ENCODE peak calls at places on chromosomes 5 and 9, in seven cellular contexts. H is lower leg skin, W is adrenal gland, L is heart left ventricle, G is A549, Q is IMR-90, B is ovary. J is an unnamed sample.

GRCh38 chr5:1298723-1299510 is 4.0 kb upstream of the TERT start:
- DNase-seq in B (peak), L (no peak), Q (no peak), H (no peak), G (no peak), W (no peak), J (no peak)

GRCh38 chr5:161432798-161433197 is 113.7 kb downstream of the GABRB2 start:
- DNase-seq in W (no peak), G (no peak), B (no peak), L (no peak), H (no peak), Q (no peak), J (no peak)

GRCh38 chr9:99433555-99433954 is 211.5 kb downstream of the SEC61B start:
- DNase-seq in W (peak), L (no peak), H (peak), G (peak), B (no peak), Q (peak), J (peak)

GRCh38 chr9:23581936-23582335 is 244.1 kb downstream of the ELAVL2 start:
- DNase-seq in G (no peak), W (no peak), L (no peak), Q (no peak), H (no peak), B (no peak), J (no peak)

GRCh38 chr5:171961117-171961516 is 45.3 kb downstream of the FBXW11 start:
- DNase-seq in H (peak), G (no peak), W (peak), L (no peak), B (no peak), Q (no peak), J (peak)

GRCh38 chr5:59115345-59115744 is 532.5 kb downstream of the RAB3C start:
- DNase-seq in W (no peak), L (no peak), B (no peak), G (no peak), H (no peak), Q (peak), J (no peak)

GRCh38 chr5:43037929-43038510 is 2.1 kb downstream of the ANXA2R start:
- DNase-seq in H (no peak), W (no peak), L (no peak), G (no peak), B (no peak), Q (peak), J (peak)

GRCh38 chr5:164475339-164475977 is 970.0 kb downstream of the MAT2B start:
- DNase-seq in Q (peak), H (no peak), G (no peak), W (no peak), B (no peak), L (no peak), J (peak)

GRCh38 chr9:88682431-88682831 is 147.5 kb downstream of the NXNL2 start:
- DNase-seq in Q (no peak), H (no peak), W (no peak), G (no peak), L (no peak), B (no peak), J (no peak)

GRCh38 chr9:86807577-86807976 is 139.7 kb downstream of the GAS1 start:
- DNase-seq in Q (no peak), G (no peak), H (no peak), B (peak), W (peak), L (no peak), J (no peak)

GRCh38 chr5:141419074-141419880 is 1.6 kb upstream of the PCDHGA11 start:
- DNase-seq in B (no peak), L (no peak), W (no peak), Q (no peak), H (no peak), G (no peak), J (no peak)

GRCh38 chr5:134493461-134494055 is 31.9 kb upstream of the JADE2 start:
- DNase-seq in Q (no peak), H (no peak), G (no peak), L (no peak), W (no peak), B (no peak), J (no peak)

GRCh38 chr5:106152569-106152968 is 1518.2 kb downstream of the EFNA5 start:
- DNase-seq in G (no peak), B (no peak), H (no peak), L (no peak), W (no peak), Q (no peak), J (no peak)

GRCh38 chr9:95809686-95810085 is 65.8 kb upstream of the ERCC6L2 start:
- DNase-seq in L (no peak), H (no peak), G (no peak), Q (no peak), B (no peak), W (no peak), J (no peak)

GRCh38 chr9:133239533-133240090 is 30.6 kb upstream of the OBP2B start:
- DNase-seq in L (no peak), B (no peak), H (no peak), W (no peak), Q (no peak), G (no peak), J (no peak)

GRCh38 chr9:133237271-133237731 is 28.3 kb upstream of the OBP2B start:
- DNase-seq in Q (no peak), H (no peak), G (no peak), W (no peak), B (peak), L (no peak), J (no peak)

GRCh38 chr9:133236291-133237071 is 27.4 kb upstream of the OBP2B start:
- DNase-seq in G (no peak), H (no peak), B (peak), Q (no peak), L (no peak), W (no peak), J (no peak)

GRCh38 chr9:133238851-133239532 is 29.9 kb upstream of the OBP2B start:
- DNase-seq in G (peak), W (peak), Q (peak), H (no peak), B (peak), L (peak), J (peak)

DNA sequence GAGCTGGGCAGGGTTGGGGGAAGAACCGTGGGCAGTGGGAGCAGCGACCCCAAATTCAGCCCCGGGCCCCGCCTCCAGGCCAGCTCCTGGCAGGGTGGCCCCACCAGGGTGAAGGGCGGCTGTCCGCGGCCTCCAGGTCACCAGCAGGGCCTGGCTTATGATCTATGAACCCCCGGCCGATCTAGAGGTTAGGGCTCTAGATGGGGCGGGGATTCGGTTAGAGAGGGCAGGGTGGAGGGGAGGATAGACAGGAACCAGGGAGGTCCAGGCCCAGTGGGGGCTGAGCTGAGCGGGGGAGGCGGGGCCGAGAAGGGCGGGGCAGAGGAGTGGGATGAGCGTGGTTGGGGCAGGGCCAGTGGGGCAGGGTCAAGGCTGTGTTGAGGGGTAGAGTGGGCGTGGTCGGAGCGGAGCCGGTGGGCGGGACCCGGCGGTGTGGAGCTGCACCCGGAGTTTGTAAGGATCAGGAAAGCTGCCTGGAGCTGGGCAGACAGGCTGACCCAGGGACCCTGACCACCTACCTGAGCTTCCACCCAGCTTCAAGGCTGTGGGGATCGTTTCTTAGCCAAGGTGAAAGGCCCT is 29.3 kb upstream of the OBP2B start:
- DNase-seq in Q (no peak), W (peak), L (peak), B (peak), H (peak), G (peak), J (peak)
- TF ChIP-seq POLR2A in Q (no peak), W (no peak), L (no peak), B (peak), H (no peak), G (peak), J (no peak)

GRCh38 chr9:90801507-90802289 is at the start of gene SYK:
- DNase-seq in B (no peak), W (peak), H (no peak), L (peak), G (no peak), Q (no peak), J (peak)
- TF ChIP-seq POLR2A in B (no peak), W (no peak), H (no peak), L (no peak), G (no peak), Q (no peak), J (peak)

DNA sequence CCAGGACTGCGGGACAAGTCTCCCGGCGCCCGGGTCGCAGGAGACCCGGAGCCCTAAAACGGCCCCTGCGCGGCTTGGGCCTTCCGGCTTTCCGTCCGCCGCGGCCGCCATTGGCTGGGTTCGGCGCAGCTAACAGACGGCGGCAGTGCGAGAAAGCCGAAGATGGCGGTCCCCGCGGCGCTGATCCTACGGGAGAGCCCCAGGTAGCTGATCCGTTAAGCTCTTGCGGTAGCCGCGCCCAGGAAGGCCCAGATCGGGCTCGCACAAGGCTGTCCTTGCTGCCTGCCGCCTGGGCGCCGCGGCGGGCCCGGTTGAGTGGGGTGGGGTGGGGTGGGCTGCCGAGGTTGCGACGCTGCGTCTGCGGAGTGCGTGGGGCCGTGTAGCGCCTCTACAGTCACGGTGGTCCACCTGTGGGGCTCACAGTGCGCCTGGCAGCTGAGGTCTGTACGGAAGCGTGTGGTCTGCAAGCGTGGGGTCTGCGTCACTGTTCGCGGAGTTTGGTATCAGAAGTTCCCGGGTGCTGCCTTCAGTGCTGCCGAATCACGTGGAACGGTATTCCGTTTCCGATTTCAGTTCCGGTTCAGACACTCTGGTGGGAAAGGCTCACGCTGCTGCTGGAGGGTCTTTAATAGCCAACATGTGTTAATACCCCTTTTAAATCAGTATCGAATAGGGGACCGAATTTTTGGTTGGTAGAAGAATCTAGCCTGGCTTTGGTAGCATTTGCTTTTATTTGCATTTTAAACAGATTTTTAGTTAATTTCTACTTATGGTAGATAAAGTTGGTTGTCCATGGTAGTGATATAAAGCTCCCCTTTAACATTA is at the start of gene COMMD10:
- DNase-seq in W (peak), Q (peak), H (peak), G (peak), B (peak), L (peak), J (peak)
- TF ChIP-seq POLR2A in W (peak), Q (peak), H (no peak), G (peak), B (peak), L (peak), J (peak)

GRCh38 chr5:57774439-57774838 is 291.8 kb upstream of the ACTBL2 start:
- DNase-seq in Q (peak), B (no peak), H (no peak), G (no peak), W (no peak), L (no peak), J (no peak)

GRCh38 chr5:57778528-57779175 is 296.0 kb upstream of the ACTBL2 start:
- DNase-seq in G (no peak), B (no peak), L (no peak), H (no peak), W (no peak), Q (peak), J (no peak)

GRCh38 chr5:57772512-57772911 is 289.9 kb upstream of the ACTBL2 start:
- DNase-seq in L (no peak), H (no peak), W (no peak), Q (no peak), B (no peak), G (no peak), J (no peak)

GRCh38 chr5:57777174-57777581 is 294.6 kb upstream of the ACTBL2 start:
- DNase-seq in H (no peak), W (no peak), G (no peak), L (no peak), Q (no peak), B (no peak), J (no peak)

DNA sequence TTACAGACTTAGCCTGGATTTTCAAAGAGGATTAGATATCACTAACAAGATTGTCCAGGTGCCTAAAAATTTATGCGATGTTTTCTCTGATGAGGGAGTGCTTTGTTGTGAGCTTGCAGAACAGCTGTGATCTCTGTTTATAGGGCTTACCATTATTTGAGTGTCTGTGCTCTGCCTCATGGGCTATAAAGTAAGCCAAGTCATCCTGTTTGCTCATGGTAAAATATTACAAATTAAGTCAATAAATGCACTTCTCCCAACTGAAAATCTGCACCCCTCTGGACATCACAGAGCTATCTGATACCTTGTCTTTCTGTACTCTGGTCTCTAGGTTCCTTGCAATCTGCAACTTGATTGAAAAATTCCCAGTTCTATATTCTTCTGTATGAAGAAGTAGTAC is 293.4 kb upstream of the ACTBL2 start:
- DNase-seq in B (no peak), W (no peak), H (no peak), G (no peak), Q (peak), L (no peak), J (no peak)
- TF ChIP-seq POLR2A in B (no peak), W (no peak), H (no peak), G (no peak), Q (no peak), L (no peak), J (no peak)

DNA sequence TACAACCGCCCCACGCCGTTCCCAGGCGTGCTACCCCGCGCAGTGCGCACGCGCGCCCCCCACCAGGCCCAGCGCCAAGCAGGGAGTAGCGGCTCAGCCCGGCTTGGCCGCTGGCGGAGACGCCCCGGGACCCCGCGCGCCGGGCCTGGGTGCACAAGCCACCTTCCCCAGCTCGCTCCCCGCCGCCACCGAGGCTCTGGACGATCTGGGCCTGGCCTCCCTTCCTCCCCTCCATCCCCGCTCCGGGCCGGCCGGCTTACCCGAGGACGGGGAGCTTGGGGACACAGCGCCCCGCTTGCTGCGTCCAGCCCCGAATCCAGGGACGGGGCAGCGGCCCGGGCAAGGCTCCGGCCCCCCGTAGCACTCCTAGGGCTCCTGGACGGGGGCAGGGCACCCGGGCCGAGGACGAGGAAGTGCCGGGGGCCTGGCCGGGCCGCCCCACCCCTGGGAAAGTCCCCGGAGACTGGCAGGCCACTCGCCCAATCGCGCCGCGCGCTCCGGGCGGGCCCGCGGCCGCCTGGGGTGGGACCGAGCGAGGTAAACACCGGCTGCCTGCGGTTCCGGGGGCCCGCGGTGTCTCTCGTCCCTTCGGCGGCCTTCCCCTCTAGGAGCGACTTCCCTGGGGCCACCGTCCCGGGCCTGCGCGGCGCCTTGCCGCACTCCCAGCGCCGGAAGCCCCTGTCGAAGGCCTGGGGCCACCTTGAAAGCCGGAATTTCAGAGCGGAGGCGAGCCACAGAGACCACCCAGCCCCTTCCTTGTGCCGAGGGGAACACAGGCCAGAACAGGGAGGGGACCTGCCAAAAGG is at the start of gene TNIP1:
- DNase-seq in W (peak), Q (peak), L (peak), H (peak), B (peak), G (peak), J (peak)
- TF ChIP-seq POLR2A in W (peak), Q (peak), L (peak), H (no peak), B (peak), G (peak), J (peak)

GRCh38 chr5:159040181-159040580 is 59.5 kb downstream of the EBF1 start:
- DNase-seq in H (no peak), B (no peak), L (no peak), W (no peak), G (no peak), Q (no peak), J (no peak)

GRCh38 chr5:159047081-159047480 is 52.6 kb downstream of the EBF1 start:
- DNase-seq in Q (peak), B (no peak), G (no peak), L (no peak), H (no peak), W (no peak), J (no peak)

GRCh38 chr5:159045165-159045811 is 54.4 kb downstream of the EBF1 start:
- DNase-seq in B (no peak), Q (no peak), G (no peak), W (no peak), L (no peak), H (no peak), J (no peak)

GRCh38 chr5:159041754-159042153 is 58.0 kb downstream of the EBF1 start:
- DNase-seq in L (no peak), H (no peak), B (no peak), Q (no peak), W (no peak), G (no peak), J (no peak)

DNA sequence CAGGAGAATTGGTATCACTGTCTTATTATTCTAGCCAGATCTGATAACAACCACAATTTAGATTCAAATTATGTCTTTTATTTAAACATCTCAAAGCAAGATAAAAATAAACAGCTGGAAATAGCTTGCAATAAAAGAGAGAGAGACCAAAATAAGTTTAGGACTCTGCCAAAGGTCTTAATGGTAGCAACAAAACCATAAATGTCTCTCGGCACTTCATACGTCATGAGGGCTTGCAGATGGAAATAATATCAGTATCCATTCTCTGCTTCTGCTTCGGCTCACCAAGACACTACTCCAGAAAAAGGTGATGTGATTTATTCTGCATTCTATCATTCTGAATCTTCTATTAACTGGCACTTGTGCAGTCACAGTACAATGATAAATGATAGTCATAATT is 56.2 kb downstream of the EBF1 start:
- DNase-seq in G (no peak), L (no peak), Q (no peak), B (no peak), H (no peak), W (no peak), J (no peak)
- TF ChIP-seq POLR2A in G (no peak), L (no peak), Q (no peak), B (no peak), H (no peak), W (no peak), J (no peak)